ENCODE peak calls at places on chromosome 13, in five cellular contexts. One of them, this sample, is unnamed.

GRCh38 chr13:29195459-29195858 is 375.3 kb downstream of the MTUS2 start:
- DNase-seq in progenitor cell of endocrine pancreas: no peak
- DNase-seq in breast epithelium: no peak
- DNase-seq in H9: no peak
- DNase-seq in AG09309: no peak
- DNase-seq in this sample: no peak

GRCh38 chr13:29926077-29926476 is 75.7 kb upstream of the UBL3 start:
- DNase-seq in progenitor cell of endocrine pancreas: no peak
- DNase-seq in breast epithelium: no peak
- DNase-seq in H9: no peak
- DNase-seq in AG09309: no peak
- DNase-seq in this sample: no peak

GRCh38 chr13:93248627-93249047 is 22.0 kb downstream of the GPC6 start:
- DNase-seq in progenitor cell of endocrine pancreas: peak; percentile 47
- DNase-seq in breast epithelium: no peak
- DNase-seq in H9: peak; percentile 60
- DNase-seq in AG09309: no peak
- DNase-seq in this sample: no peak

GRCh38 chr13:108850706-108851105 is 221.3 kb downstream of the MYO16 start:
- DNase-seq in progenitor cell of endocrine pancreas: no peak
- DNase-seq in breast epithelium: no peak
- DNase-seq in H9: no peak
- DNase-seq in AG09309: no peak
- DNase-seq in this sample: no peak

GRCh38 chr13:113305208-113305607 is 8.2 kb downstream of the LAMP1 start:
- DNase-seq in progenitor cell of endocrine pancreas: no peak
- DNase-seq in breast epithelium: no peak
- DNase-seq in H9: no peak
- DNase-seq in AG09309: peak; percentile 23
- DNase-seq in this sample: no peak

GRCh38 chr13:43329702-43330101 is 306.3 kb downstream of the DNAJC15 start:
- DNase-seq in progenitor cell of endocrine pancreas: no peak
- DNase-seq in breast epithelium: no peak
- DNase-seq in H9: no peak
- DNase-seq in AG09309: no peak
- DNase-seq in this sample: no peak

GRCh38 chr13:63435668-63436275 is 2020.1 kb upstream of the PCDH20 start:
- DNase-seq in progenitor cell of endocrine pancreas: no peak
- DNase-seq in breast epithelium: no peak
- DNase-seq in H9: no peak
- DNase-seq in AG09309: peak; percentile 99
- DNase-seq in this sample: peak; percentile 71

GRCh38 chr13:59247166-59247565 is 916.6 kb downstream of the DIAPH3 start:
- DNase-seq in progenitor cell of endocrine pancreas: no peak
- DNase-seq in breast epithelium: no peak
- DNase-seq in H9: no peak
- DNase-seq in AG09309: no peak
- DNase-seq in this sample: no peak

GRCh38 chr13:105972306-105972721 is 563.1 kb downstream of the EFNB2 start:
- DNase-seq in progenitor cell of endocrine pancreas: no peak
- DNase-seq in breast epithelium: no peak
- DNase-seq in H9: no peak
- DNase-seq in AG09309: no peak
- DNase-seq in this sample: no peak

GRCh38 chr13:87120476-87120875 is 550.7 kb upstream of the SLITRK5 start:
- DNase-seq in progenitor cell of endocrine pancreas: no peak
- DNase-seq in breast epithelium: no peak
- DNase-seq in H9: no peak
- DNase-seq in AG09309: no peak
- DNase-seq in this sample: no peak

GRCh38 chr13:31794452-31794851 is 55.1 kb downstream of the RXFP2 start:
- DNase-seq in progenitor cell of endocrine pancreas: no peak
- DNase-seq in breast epithelium: no peak
- DNase-seq in H9: no peak
- DNase-seq in AG09309: no peak
- DNase-seq in this sample: no peak

GRCh38 chr13:106471957-106472543 is 63.4 kb downstream of the EFNB2 start:
- DNase-seq in progenitor cell of endocrine pancreas: no peak
- DNase-seq in breast epithelium: no peak
- DNase-seq in H9: peak; percentile 81
- DNase-seq in AG09309: peak; percentile 61
- DNase-seq in this sample: no peak

GRCh38 chr13:26249551-26249950 is 4.4 kb upstream of the CDK8 start:
- DNase-seq in progenitor cell of endocrine pancreas: no peak
- DNase-seq in breast epithelium: no peak
- DNase-seq in H9: no peak
- DNase-seq in AG09309: no peak
- DNase-seq in this sample: no peak

GRCh38 chr13:58134525-58134924 is 503.0 kb downstream of the PCDH17 start:
- DNase-seq in progenitor cell of endocrine pancreas: no peak
- DNase-seq in breast epithelium: no peak
- DNase-seq in H9: no peak
- DNase-seq in AG09309: no peak
- DNase-seq in this sample: no peak

GRCh38 chr13:59425211-59425721 is 738.5 kb downstream of the DIAPH3 start:
- DNase-seq in progenitor cell of endocrine pancreas: no peak
- DNase-seq in breast epithelium: no peak
- DNase-seq in H9: no peak
- DNase-seq in AG09309: peak; percentile 41
- DNase-seq in this sample: peak; percentile 44

GRCh38 chr13:49791214-49791752 is 1.2 kb downstream of the KPNA3 start:
- DNase-seq in progenitor cell of endocrine pancreas: no peak
- DNase-seq in breast epithelium: no peak
- DNase-seq in H9: no peak
- DNase-seq in AG09309: no peak
- DNase-seq in this sample: no peak
- TF ChIP-seq CTCF in progenitor cell of endocrine pancreas: no peak
- TF ChIP-seq CTCF in breast epithelium: no peak
- TF ChIP-seq CTCF in H9: no peak
- TF ChIP-seq CTCF in AG09309: no peak
- TF ChIP-seq CTCF in this sample: peak; percentile 6

GRCh38 chr13:71879129-71879535 is 12.1 kb upstream of the DACH1 start:
- DNase-seq in progenitor cell of endocrine pancreas: no peak
- DNase-seq in breast epithelium: no peak
- DNase-seq in H9: peak; percentile 36
- DNase-seq in AG09309: no peak
- DNase-seq in this sample: no peak
- TF ChIP-seq CTCF in progenitor cell of endocrine pancreas: peak; percentile 66
- TF ChIP-seq CTCF in breast epithelium: peak; percentile 37
- TF ChIP-seq CTCF in H9: peak; percentile 74
- TF ChIP-seq CTCF in AG09309: no peak
- TF ChIP-seq CTCF in this sample: peak; percentile 60

DNA sequence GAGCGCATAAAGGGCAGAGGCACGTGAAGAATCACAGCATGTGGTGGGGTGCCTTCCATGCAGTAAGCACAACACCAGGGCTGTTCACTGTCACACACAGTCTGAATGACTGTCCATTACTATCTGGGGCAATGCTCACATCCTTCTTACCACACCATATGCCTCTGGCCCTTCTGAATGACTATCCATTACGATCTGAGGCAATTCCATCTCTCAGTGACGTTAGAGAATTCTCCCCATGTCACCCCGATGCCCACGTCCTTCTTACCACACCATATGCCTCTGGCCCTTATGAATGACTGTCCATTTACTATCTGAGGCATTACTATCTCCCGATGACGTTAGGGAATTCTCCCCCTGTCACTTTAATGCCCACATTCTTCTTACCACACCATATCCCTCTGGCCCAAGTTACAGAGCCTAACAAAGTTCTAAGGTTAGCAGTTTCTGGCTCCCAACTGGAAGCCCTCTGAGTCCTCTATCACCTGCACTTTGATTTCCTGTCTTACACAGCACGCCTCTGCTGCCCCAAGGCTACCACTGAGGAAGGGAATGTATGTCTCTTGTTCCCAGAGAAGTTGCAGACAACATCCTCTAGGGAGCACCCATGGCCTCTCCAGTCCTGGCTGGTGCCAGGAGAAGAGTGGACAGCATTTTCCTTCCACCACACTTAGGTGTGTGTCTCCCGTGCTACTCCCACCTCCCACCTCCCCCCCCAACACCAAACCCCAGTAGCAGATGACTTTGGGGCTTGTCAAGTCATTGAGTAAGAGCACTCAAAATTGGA is 154.8 kb downstream of the COG6 start:
- DNase-seq in progenitor cell of endocrine pancreas: no peak
- DNase-seq in breast epithelium: no peak
- DNase-seq in H9: no peak
- DNase-seq in AG09309: no peak
- DNase-seq in this sample: no peak
- TF ChIP-seq CTCF in progenitor cell of endocrine pancreas: no peak
- TF ChIP-seq CTCF in breast epithelium: no peak
- TF ChIP-seq CTCF in H9: peak; percentile 32
- TF ChIP-seq CTCF in AG09309: peak; percentile 11
- TF ChIP-seq CTCF in this sample: no peak

DNA sequence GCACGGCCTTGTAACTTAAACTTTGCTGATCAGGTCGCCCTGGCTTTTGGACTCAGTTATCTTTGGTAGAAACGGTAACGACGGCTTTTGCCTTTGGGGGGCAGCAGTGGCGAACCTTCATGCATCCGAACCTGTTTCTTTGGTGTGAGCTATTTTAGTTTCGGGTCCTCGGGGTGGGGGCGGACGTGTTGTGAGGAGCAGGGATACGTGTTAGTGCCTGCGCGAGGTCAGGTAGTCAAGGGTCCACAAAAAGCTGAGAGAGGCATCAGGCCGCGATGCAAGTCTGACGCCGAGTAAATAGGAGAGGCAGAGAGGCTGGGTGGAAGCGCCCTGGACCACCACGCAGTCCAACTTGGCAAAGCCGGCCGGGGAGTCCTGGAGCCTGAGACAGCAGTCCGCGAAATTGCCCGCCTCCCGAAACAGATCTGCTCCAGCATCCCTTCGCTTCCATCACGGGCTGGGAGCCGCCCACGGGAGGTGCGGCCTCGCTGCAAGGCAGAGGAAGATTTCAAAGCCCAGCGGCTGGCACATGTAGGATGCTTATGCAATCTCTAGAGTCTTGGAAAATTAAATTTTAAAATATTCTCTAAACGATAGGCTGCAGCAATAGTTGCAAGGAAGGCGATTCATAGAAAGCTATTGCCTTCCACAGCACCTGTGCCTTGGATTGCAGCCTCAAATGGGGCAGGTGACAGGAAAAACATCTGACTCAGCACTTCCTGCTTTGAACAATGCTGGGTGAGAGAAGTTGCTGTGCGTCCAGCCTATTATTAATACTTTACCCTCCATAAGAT is 4.6 kb upstream of the TPP2 start:
- DNase-seq in progenitor cell of endocrine pancreas: peak; percentile 56
- DNase-seq in breast epithelium: peak; percentile 64
- DNase-seq in H9: peak; percentile 87
- DNase-seq in AG09309: peak; percentile 24
- DNase-seq in this sample: peak; percentile 44
- TF ChIP-seq CTCF in progenitor cell of endocrine pancreas: peak; percentile 72
- TF ChIP-seq CTCF in breast epithelium: peak; percentile 49
- TF ChIP-seq CTCF in H9: peak; percentile 68
- TF ChIP-seq CTCF in AG09309: peak; percentile 75
- TF ChIP-seq CTCF in this sample: peak; percentile 77

This sample was measured in AG09319.